ENCODE peak calls at places on chromosomes 16 and 17, in ten cellular contexts. D, N, A, Q, G, F, X, U, K and E are unnamed samples. For H3K4me1, the result is how much of the 10 kb centered on the place peaks cover.

GRCh38 chr16:84571506-84571905 is 46.4 kb downstream of the COTL1 start:
- DNase-seq in D (no peak), N (no peak), A (no peak), Q (no peak), G (no peak), F (no peak), X (no peak), U (no peak), K (no peak), E (no peak)

GRCh38 chr17:40841246-40841645 is 18.8 kb upstream of the KRT10 start:
- DNase-seq in D (no peak), N (no peak), A (no peak), Q (no peak), G (no peak), F (no peak), X (no peak), U (no peak), K (no peak), E (no peak)

GRCh38 chr17:2996208-2996855 is 67.1 kb downstream of the OR1D5 start:
- DNase-seq in D (no peak), N (peak), A (no peak), Q (no peak), G (no peak), F (no peak), X (no peak), U (no peak), K (no peak), E (no peak)

GRCh38 chr17:49910094-49910857 is 58.7 kb upstream of the DLX4 start:
- DNase-seq in D (no peak), N (no peak), A (no peak), Q (no peak), G (no peak), F (no peak), X (no peak), U (no peak), K (no peak), E (no peak)

GRCh38 chr17:78888911-78889496 is 14.0 kb downstream of the CEP295NL start:
- DNase-seq in D (no peak), N (no peak), A (no peak), Q (no peak), G (no peak), F (no peak), X (no peak), U (no peak), K (no peak), E (no peak)

GRCh38 chr16:64196444-64196843 is 925.4 kb downstream of the CDH11 start:
- DNase-seq in D (no peak), N (no peak), A (no peak), Q (no peak), G (no peak), F (no peak), X (no peak), U (no peak), K (peak), E (no peak)

GRCh38 chr17:76354317-76354729 is 607 bp upstream of the PRPSAP1 start:
- DNase-seq in D (no peak), N (no peak), A (no peak), Q (no peak), G (no peak), F (no peak), X (no peak), U (peak), K (no peak), E (no peak)

GRCh38 chr16:85485379-85485778 is 127.7 kb upstream of the GSE1 start:
- DNase-seq in D (no peak), N (no peak), A (no peak), Q (no peak), G (no peak), F (no peak), X (no peak), U (no peak), K (no peak), E (no peak)

GRCh38 chr16:50861926-50862325 is 120.0 kb downstream of the CYLD start:
- DNase-seq in D (no peak), N (no peak), A (peak), Q (no peak), G (no peak), F (no peak), X (no peak), U (no peak), K (peak), E (no peak)

GRCh38 chr16:69711115-69711740 is 15.1 kb downstream of the NQO1 start:
- DNase-seq in D (no peak), N (peak), A (peak), Q (no peak), G (no peak), F (no peak), X (peak), U (no peak), K (peak), E (no peak)

GRCh38 chr17:61307905-61308886 is 91.4 kb upstream of the TBX2 start:
- DNase-seq in D (no peak), N (no peak), A (peak), Q (no peak), G (no peak), F (no peak), X (no peak), U (no peak), K (peak), E (no peak)

GRCh38 chr16:74472010-74472409 is 50.7 kb upstream of the CLEC18B start:
- DNase-seq in D (no peak), N (no peak), A (no peak), Q (no peak), G (no peak), F (no peak), X (no peak), U (no peak), K (no peak), E (no peak)

GRCh38 chr16:13845232-13845631 is 74.7 kb upstream of the ERCC4 start:
- DNase-seq in D (no peak), N (no peak), A (no peak), Q (no peak), G (no peak), F (no peak), X (no peak), U (no peak), K (no peak), E (no peak)

GRCh38 chr16:89422527-89422904 is 67.8 kb downstream of the ANKRD11 start:
- DNase-seq in D (no peak), N (no peak), A (no peak), Q (no peak), G (no peak), F (no peak), X (no peak), U (no peak), K (peak), E (no peak)

GRCh38 chr17:32626371-32626770 is 139.6 kb downstream of the CDK5R1 start:
- DNase-seq in D (no peak), N (no peak), A (no peak), Q (no peak), G (no peak), F (no peak), X (no peak), U (no peak), K (no peak), E (no peak)

GRCh38 chr17:8300629-8301242 is 5.5 kb upstream of the SLC25A35 start:
- DNase-seq in D (peak), N (peak), A (peak), Q (peak), G (peak), F (peak), X (peak), U (peak), K (peak), E (no peak)

GRCh38 chr17:62998665-62999393 is 32.8 kb downstream of the TANC2 start:
- DNase-seq in D (no peak), N (no peak), A (no peak), Q (no peak), G (no peak), F (no peak), X (no peak), U (no peak), K (peak), E (no peak)

GRCh38 chr17:68539536-68540469 is 27.6 kb downstream of the PRKAR1A start:
- DNase-seq in D (no peak), N (no peak), A (peak), Q (no peak), G (peak), F (no peak), X (no peak), U (peak), K (no peak), E (no peak)

GRCh38 chr16:48385272-48385953 is at the start of gene SIAH1:
- DNase-seq in D (peak), N (peak), A (peak), Q (peak), G (peak), F (peak), X (peak), U (peak), K (peak), E (peak)

GRCh38 chr17:41863074-41863843 is 2.0 kb downstream of the KLHL11 start:
- DNase-seq in D (peak), N (no peak), A (no peak), Q (no peak), G (no peak), F (peak), X (no peak), U (no peak), K (no peak), E (no peak)

GRCh38 chr16:86249631-86250030 is 260.7 kb upstream of the FOXF1 start:
- DNase-seq in D (no peak), N (peak), A (no peak), Q (no peak), G (no peak), F (no peak), X (no peak), U (no peak), K (no peak), E (no peak)

GRCh38 chr16:50273382-50273690 is 7.0 kb downstream of the ADCY7 start:
- DNase-seq in D (no peak), N (no peak), A (no peak), Q (no peak), G (no peak), F (no peak), X (no peak), U (no peak), K (no peak), E (no peak)

GRCh38 chr17:61442136-61442775 is 10.0 kb upstream of the TBX4 start:
- DNase-seq in D (no peak), N (no peak), A (no peak), Q (no peak), G (no peak), F (no peak), X (no peak), U (no peak), K (no peak), E (no peak)

GRCh38 chr16:9489823-9490467 is 398.5 kb downstream of the HAPSTR1 start:
- DNase-seq in D (no peak), N (peak), A (no peak), Q (no peak), G (no peak), F (no peak), X (peak), U (peak), K (no peak), E (no peak)

GRCh38 chr16:76346210-76346609 is 69.0 kb downstream of the CNTNAP4 start:
- DNase-seq in D (no peak), N (no peak), A (no peak), Q (no peak), G (no peak), F (no peak), X (no peak), U (no peak), K (no peak), E (no peak)

GRCh38 chr16:9225527-9226316 is 134.3 kb downstream of the HAPSTR1 start:
- DNase-seq in D (no peak), N (no peak), A (no peak), Q (no peak), G (peak), F (no peak), X (no peak), U (no peak), K (no peak), E (peak)

GRCh38 chr17:40124279-40125141 is 2.7 kb downstream of the MSL1 start:
- DNase-seq in D (no peak), N (no peak), A (no peak), Q (no peak), G (no peak), F (no peak), X (no peak), U (no peak), K (peak), E (no peak)

GRCh38 chr16:569445-570254 is at the start of gene PIGQ:
- DNase-seq in D (peak), N (peak), A (peak), Q (peak), G (peak), F (peak), X (peak), U (peak), K (peak), E (no peak)

GRCh38 chr16:65024649-65025243 is 97.1 kb downstream of the CDH11 start:
- DNase-seq in D (no peak), N (no peak), A (no peak), Q (no peak), G (no peak), F (no peak), X (no peak), U (no peak), K (peak), E (no peak)

GRCh38 chr16:1812732-1813163 is 13.9 kb downstream of the HAGH start:
- DNase-seq in D (peak), N (peak), A (peak), Q (no peak), G (no peak), F (peak), X (peak), U (peak), K (peak), E (peak)

DNA sequence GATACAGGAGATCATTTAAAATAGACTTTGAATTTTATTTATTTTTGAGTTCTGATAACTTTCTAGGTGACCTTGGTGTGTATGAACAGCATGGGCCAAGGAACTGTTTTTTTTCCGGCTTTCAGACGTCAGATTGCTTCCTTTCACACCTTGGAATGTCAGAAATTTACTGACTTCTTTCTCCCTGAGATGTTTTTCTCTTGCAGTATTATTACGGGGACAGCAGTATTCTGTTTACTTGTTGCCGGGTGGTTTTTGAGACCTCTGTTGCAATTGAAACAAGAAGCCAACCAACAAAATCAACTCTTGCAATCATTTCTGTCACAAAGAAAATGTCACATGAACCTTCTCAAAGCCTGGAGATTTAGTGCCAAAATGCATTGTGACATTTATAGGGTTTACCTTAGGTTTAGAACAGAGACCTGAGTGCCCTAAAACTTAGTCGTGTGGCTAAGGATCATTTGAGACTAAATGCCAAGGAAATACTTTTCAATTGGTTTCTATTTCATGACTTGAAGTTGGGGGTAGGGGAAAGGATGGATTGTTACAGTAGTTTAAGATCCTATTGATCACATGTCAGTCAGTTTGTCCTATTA is 174.3 kb downstream of the MAP2K6 start:
- DNase-seq in D (no peak), N (no peak), A (no peak), Q (no peak), G (no peak), F (no peak), X (no peak), U (no peak), K (no peak), E (no peak)
- H3K4me1 ChIP-seq in D (under half), N (under half), A (under half), Q (under half), G (under half), F (under half), X (under half), U (under half), K (under half), E (under half)

DNA sequence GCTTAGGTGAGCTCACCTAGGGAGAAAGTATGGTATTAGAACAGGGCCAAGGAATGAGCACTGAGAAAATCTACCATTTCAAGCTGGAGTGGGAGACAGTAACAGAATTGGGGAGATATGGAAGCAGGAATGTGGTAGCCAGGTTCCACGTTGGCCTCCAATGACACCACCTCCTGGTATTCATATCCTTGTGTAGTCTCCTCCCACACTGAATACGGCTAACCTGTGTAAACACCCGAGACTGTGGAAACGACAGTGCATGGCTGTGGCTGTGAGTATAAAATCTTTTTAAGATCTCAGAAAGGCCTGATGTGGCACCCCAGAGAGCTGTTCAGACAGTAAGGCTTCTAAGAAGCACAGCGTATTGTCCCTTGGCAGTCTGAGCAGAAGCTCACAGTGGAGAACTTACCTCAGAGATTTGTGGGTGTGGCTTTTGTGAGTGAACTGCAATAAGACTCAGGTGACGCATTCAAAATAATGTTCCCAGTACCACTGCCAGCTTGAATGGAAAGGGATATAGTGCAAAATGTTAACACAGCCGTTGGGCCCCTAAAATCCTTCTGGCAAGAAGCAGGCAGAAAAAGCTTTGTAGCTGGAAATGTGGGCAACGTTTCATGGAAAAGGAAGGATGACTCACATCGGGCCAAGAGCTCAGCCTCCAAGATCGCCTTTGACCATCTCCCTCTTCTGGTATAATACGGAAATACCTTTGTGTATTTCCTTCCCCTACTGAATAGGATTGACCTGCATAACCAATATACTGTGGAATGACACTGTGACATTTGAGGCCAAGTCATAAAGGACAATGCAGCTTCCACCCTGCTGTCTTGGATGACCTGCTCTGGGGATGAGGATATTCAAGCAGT is 14.4 kb downstream of the SDR42E1 start:
- DNase-seq in D (no peak), N (no peak), A (no peak), Q (no peak), G (no peak), F (no peak), X (no peak), U (no peak), K (peak), E (peak)
- H3K4me1 ChIP-seq in D (under half), N (under half), A (under half), Q (under half), G (under half), F (under half), X (under half), U (under half), K (under half), E (under half)

DNA sequence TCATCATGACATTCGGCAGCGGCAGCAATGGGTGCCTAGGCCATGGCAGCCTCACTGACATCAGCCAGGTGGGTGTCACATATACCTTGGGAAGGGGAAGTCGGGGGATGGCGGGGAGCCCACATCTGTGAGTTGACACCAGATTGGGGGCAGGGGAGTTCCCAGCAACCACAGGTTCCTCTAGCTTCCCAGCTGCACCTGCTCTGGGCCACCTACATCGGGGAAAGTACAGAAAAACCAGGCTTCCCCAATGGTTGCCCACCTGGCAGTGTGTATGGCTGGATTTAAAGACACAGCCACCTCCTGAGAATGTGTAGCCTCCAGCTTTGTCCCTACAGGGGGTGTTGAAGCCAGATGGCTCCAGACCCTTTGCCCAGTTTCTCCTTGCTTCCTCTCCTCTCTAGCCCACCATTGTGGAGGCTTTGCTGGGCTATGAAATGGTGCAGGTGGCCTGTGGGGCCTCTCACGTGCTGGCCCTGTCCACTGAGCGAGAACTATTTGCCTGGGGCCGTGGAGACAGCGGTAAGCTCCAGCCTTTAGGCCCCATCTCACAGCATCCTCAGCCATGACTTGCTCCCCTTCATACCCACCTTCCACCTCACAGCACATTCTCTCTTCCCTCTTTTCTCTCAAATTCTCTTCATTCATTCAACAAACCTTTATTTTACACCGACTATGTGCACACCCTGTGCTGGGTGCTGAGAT is 5.0 kb upstream of the TRAF4 start:
- DNase-seq in D (peak), N (no peak), A (no peak), Q (peak), G (no peak), F (peak), X (peak), U (peak), K (no peak), E (no peak)
- H3K4me1 ChIP-seq in D (under half), N (under half), A (under half), Q (under half), G (under half), F (under half), X (under half), U (under half), K (under half), E (under half)

GRCh38 chr17:57465551-57465950 is 209.2 kb downstream of the MSI2 start:
- DNase-seq in D (no peak), N (no peak), A (no peak), Q (no peak), G (no peak), F (no peak), X (no peak), U (no peak), K (no peak), E (no peak)
- H3K4me1 ChIP-seq in D (under half), N (under half), A (under half), Q (under half), G (under half), F (under half), X (under half), U (under half), K (under half), E (under half)

GRCh38 chr17:4590981-4591453 is 6.7 kb downstream of the SMTNL2 start:
- DNase-seq in D (no peak), N (no peak), A (no peak), Q (no peak), G (no peak), F (no peak), X (no peak), U (no peak), K (no peak), E (no peak)
- H3K4me1 ChIP-seq in D (under half), N (under half), A (under half), Q (under half), G (under half), F (under half), X (under half), U (under half), K (under half), E (under half)

GRCh38 chr16:80517846-80518245 is 22.9 kb upstream of the DYNLRB2 start:
- DNase-seq in D (no peak), N (no peak), A (no peak), Q (no peak), G (no peak), F (no peak), X (no peak), U (no peak), K (no peak), E (no peak)
- H3K4me1 ChIP-seq in D (under half), N (under half), A (under half), Q (under half), G (under half), F (under half), X (under half), U (under half), K (under half), E (under half)